ENCODE peak calls at places on chromosomes 13 and 19, in seven cellular contexts. D is AG10803, O is pancreas, N is NCI-H460, P is left cardiac atrium, Q is hypothalamus, C is ELF-1. A is an unnamed sample.

GRCh38 chr13:101397742-101398141 is 18.6 kb downstream of the NALCN start:
- DNase-seq in O (no peak), N (no peak), P (no peak), C (no peak), Q (no peak), D (peak; percentile 73), A (no peak)

GRCh38 chr13:38657191-38657590 is 29.7 kb upstream of the FREM2 start:
- DNase-seq in O (no peak), Q (no peak), P (no peak), N (no peak), D (peak; percentile 5), C (no peak), A (no peak)

GRCh38 chr13:114339779-114340534 is 25.7 kb downstream of the CHAMP1 start:
- DNase-seq in D (peak; percentile 66), N (peak; percentile 52), P (no peak), O (no peak), C (no peak), Q (no peak), A (no peak)

GRCh38 chr13:19601749-19602725 is 31.4 kb upstream of the MPHOSPH8 start:
- DNase-seq in Q (no peak), D (peak; percentile 27), O (peak; percentile 17), C (peak; percentile 80), P (peak; percentile 53), N (peak; percentile 13), A (peak; percentile 80)

GRCh38 chr19:17455711-17456123 is 5.0 kb downstream of the NXNL1 start:
- DNase-seq in P (no peak), O (no peak), C (no peak), D (no peak), N (no peak), Q (no peak), A (no peak)

GRCh38 chr13:29573190-29573589 is 22.3 kb downstream of the SLC7A1 start:
- DNase-seq in Q (no peak), C (no peak), O (peak; percentile 72), D (peak; percentile 59), P (no peak), N (no peak), A (peak; percentile 45)

GRCh38 chr19:873084-874019 is 13.9 kb downstream of the CFD start:
- DNase-seq in O (no peak), D (peak; percentile 72), N (peak; percentile 75), Q (no peak), P (no peak), C (no peak), A (peak; percentile 84)

GRCh38 chr19:29439688-29440550 is 85.9 kb upstream of the VSTM2B start:
- DNase-seq in D (no peak), N (no peak), Q (no peak), P (no peak), O (no peak), C (no peak), A (no peak)

GRCh38 chr19:48006762-48007161 is 12.3 kb downstream of the ELSPBP1 start:
- DNase-seq in D (no peak), P (no peak), Q (no peak), N (peak; percentile 1), C (no peak), O (no peak), A (no peak)

GRCh38 chr13:27619711-27620376 is 485 bp downstream of the LNX2 start:
- DNase-seq in Q (peak; percentile 67), D (peak; percentile 25), P (peak; percentile 58), O (peak; percentile 29), C (peak; percentile 55), N (peak; percentile 2), A (peak; percentile 62)

GRCh38 chr13:110932588-110932987 is 17.7 kb upstream of the ANKRD10 start:
- DNase-seq in Q (no peak), P (no peak), O (no peak), D (no peak), N (no peak), C (no peak), A (no peak)

GRCh38 chr19:39435499-39436349 is at the start of gene RPS16:
- DNase-seq in O (peak; percentile 98), C (peak; percentile 99), P (peak; percentile 99), D (peak; percentile 97), Q (peak; percentile 99), N (peak; percentile 95), A (peak; percentile 97)

GRCh38 chr13:36131215-36131930 is at the start of gene DCLK1:
- DNase-seq in N (no peak), P (peak; percentile 77), O (peak; percentile 31), C (peak; percentile 74), Q (peak; percentile 29), D (peak; percentile 6), A (no peak)

GRCh38 chr13:99991013-99991805 is 9.6 kb downstream of the ZIC2 start:
- DNase-seq in C (peak; percentile 41), P (no peak), D (no peak), N (no peak), Q (no peak), O (no peak), A (no peak)

GRCh38 chr19:7349961-7350711 is 1.4 kb downstream of the ARHGEF18 start:
- DNase-seq in P (no peak), O (no peak), C (no peak), N (no peak), D (no peak), Q (no peak), A (no peak)

GRCh38 chr13:50594276-50594970 is 249.1 kb downstream of the DLEU7 start:
- DNase-seq in P (no peak), O (no peak), N (no peak), C (peak; percentile 32), Q (no peak), D (no peak), A (peak; percentile 77)

A was measured in GM13976.